ENCODE peak calls at places on chromosome 5, in five cellular contexts. One of them, this sample, is unnamed. For H3K9me3, the result is how much of the 10 kb centered on the place peaks cover.

GRCh38 chr5:89123607-89124006 is 240.6 kb upstream of the MEF2C start:
- DNase-seq in IMR-90: no peak
- DNase-seq in neuronal stem cell: no peak
- DNase-seq in mesenchymal stem cell: no peak
- DNase-seq in H1: no peak
- DNase-seq in this sample: no peak

GRCh38 chr5:95631265-95631957 is 11.5 kb downstream of the GPR150 start:
- DNase-seq in IMR-90: peak
- DNase-seq in neuronal stem cell: no peak
- DNase-seq in mesenchymal stem cell: peak
- DNase-seq in H1: no peak
- DNase-seq in this sample: no peak

GRCh38 chr5:171310334-171310815 is 1.3 kb downstream of the TLX3 start:
- DNase-seq in IMR-90: no peak
- DNase-seq in neuronal stem cell: no peak
- DNase-seq in mesenchymal stem cell: no peak
- DNase-seq in H1: no peak
- DNase-seq in this sample: no peak

GRCh38 chr5:154410786-154411185 is 35.0 kb upstream of the SAP30L start:
- DNase-seq in IMR-90: no peak
- DNase-seq in neuronal stem cell: no peak
- DNase-seq in mesenchymal stem cell: no peak
- DNase-seq in H1: no peak
- DNase-seq in this sample: no peak

GRCh38 chr5:34053133-34053532 is 10.1 kb upstream of the C1QTNF3 start:
- DNase-seq in IMR-90: peak
- DNase-seq in neuronal stem cell: no peak
- DNase-seq in mesenchymal stem cell: peak
- DNase-seq in H1: no peak
- DNase-seq in this sample: no peak

GRCh38 chr5:91417219-91417618 is 34.1 kb upstream of the ARRDC3 start:
- DNase-seq in IMR-90: peak
- DNase-seq in neuronal stem cell: no peak
- DNase-seq in mesenchymal stem cell: peak
- DNase-seq in H1: no peak
- DNase-seq in this sample: no peak

GRCh38 chr5:57408714-57409113 is 73.9 kb downstream of the ACTBL2 start:
- DNase-seq in IMR-90: peak
- DNase-seq in neuronal stem cell: no peak
- DNase-seq in mesenchymal stem cell: peak
- DNase-seq in H1: no peak
- DNase-seq in this sample: no peak

GRCh38 chr5:74632947-74633356 is 7.6 kb downstream of the ENC1 start:
- DNase-seq in IMR-90: peak
- DNase-seq in neuronal stem cell: no peak
- DNase-seq in mesenchymal stem cell: peak
- DNase-seq in H1: no peak
- DNase-seq in this sample: peak

GRCh38 chr5:58019614-58020013 is 440.3 kb downstream of the PLK2 start:
- DNase-seq in IMR-90: no peak
- DNase-seq in neuronal stem cell: no peak
- DNase-seq in mesenchymal stem cell: peak
- DNase-seq in H1: no peak
- DNase-seq in this sample: no peak

GRCh38 chr5:160245506-160246100 is 16.3 kb downstream of the FABP6 start:
- DNase-seq in IMR-90: no peak
- DNase-seq in neuronal stem cell: no peak
- DNase-seq in mesenchymal stem cell: no peak
- DNase-seq in H1: no peak
- DNase-seq in this sample: no peak

DNA sequence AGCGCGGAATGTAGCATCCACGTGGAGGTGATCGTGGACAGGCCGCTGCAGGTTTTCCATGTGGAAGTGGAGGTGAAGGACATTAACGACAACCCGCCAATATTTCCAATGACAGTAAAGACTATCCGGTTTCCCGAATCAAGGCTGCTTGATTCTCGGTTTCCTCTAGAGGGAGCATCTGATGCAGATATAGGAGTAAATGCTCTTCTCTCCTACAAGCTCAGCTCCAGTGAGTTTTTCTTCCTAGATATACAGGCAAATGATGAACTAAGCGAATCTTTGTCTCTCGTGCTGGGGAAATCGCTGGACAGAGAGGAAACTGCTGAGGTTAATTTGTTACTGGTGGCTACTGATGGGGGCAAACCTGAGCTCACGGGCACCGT is 598 bp downstream of the PCDHA2 start:
- DNase-seq in IMR-90: no peak
- DNase-seq in neuronal stem cell: no peak
- DNase-seq in mesenchymal stem cell: peak
- DNase-seq in H1: no peak
- DNase-seq in this sample: no peak
- H3K9me3 ChIP-seq in IMR-90: under half
- H3K9me3 ChIP-seq in neuronal stem cell: under half
- H3K9me3 ChIP-seq in mesenchymal stem cell: half or more
- H3K9me3 ChIP-seq in H1: under half
- H3K9me3 ChIP-seq in this sample: under half

GRCh38 chr5:122368845-122369244 is 56.8 kb downstream of the SNCAIP start:
- DNase-seq in IMR-90: peak
- DNase-seq in neuronal stem cell: no peak
- DNase-seq in mesenchymal stem cell: no peak
- DNase-seq in H1: no peak
- DNase-seq in this sample: no peak
- H3K18ac ChIP-seq in IMR-90: no peak
- H3K18ac ChIP-seq in neuronal stem cell: no peak
- H3K18ac ChIP-seq in mesenchymal stem cell: no peak
- H3K18ac ChIP-seq in H1: no peak
- H3K18ac ChIP-seq in this sample: no peak

DNA sequence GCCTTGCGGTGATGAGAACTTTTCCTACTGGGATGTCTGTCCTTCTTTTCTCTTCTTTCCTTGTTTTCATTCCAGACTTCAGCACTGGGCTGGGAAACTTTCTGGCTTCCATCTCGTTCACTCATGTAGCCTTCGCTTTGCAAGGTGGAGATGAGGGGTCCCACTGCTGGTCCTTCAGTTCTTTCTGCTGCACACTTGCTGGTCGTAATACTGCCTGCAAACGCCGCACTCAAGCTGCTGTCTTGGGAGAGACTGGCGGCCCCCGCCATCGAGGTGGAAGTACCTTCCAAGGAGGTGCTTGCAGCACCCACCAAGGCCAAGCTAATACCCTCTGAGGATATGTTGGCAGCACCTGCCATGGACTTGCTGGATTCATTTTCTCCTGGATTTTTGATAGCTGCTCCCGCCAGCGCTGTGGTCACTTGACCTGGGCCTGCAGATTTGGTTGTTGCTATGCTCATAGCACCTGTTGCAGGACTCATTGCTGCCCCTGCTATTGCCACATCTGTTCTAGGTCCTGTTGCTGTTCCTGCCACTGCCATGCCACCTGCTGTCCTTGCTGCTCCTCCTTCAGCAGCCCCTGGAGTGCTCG is 3.0 kb downstream of the GARIN3 start:
- DNase-seq in IMR-90: no peak
- DNase-seq in neuronal stem cell: no peak
- DNase-seq in mesenchymal stem cell: no peak
- DNase-seq in H1: no peak
- DNase-seq in this sample: no peak
- H3K14ac ChIP-seq in IMR-90: no peak
- H3K14ac ChIP-seq in neuronal stem cell: no peak
- H3K14ac ChIP-seq in mesenchymal stem cell: no peak
- H3K14ac ChIP-seq in H1: no peak
- H3K14ac ChIP-seq in this sample: no peak

DNA sequence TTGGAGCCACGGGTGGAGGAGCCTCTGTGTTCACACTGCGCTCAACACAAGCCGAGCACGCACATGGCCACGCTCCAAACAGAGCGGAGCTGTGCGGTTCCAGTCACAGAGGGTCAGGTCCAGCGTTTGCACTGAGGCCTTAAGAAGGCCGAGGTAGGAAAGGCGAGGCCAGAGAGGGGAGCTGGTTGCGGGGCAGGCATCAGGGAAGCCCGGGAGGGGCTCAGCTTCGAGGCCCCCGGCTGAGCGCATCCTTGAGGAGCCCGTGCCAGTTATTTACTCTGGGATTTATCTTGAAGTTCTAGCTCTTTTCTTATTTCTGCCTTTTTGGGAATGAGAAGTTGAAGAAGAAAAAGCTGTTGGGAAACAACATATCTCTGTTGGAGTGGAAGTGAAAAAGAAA is 140.8 kb downstream of the IRX1 start:
- DNase-seq in IMR-90: no peak
- DNase-seq in neuronal stem cell: no peak
- DNase-seq in mesenchymal stem cell: no peak
- DNase-seq in H1: no peak
- DNase-seq in this sample: no peak
- H3K9me3 ChIP-seq in IMR-90: under half
- H3K9me3 ChIP-seq in neuronal stem cell: under half
- H3K9me3 ChIP-seq in mesenchymal stem cell: under half
- H3K9me3 ChIP-seq in H1: under half
- H3K9me3 ChIP-seq in this sample: under half

GRCh38 chr5:76403713-76403962 is 553 bp downstream of the IQGAP2 start:
- DNase-seq in IMR-90: no peak
- DNase-seq in neuronal stem cell: peak
- DNase-seq in mesenchymal stem cell: no peak
- DNase-seq in H1: no peak
- DNase-seq in this sample: no peak

GRCh38 chr5:76403963-76404693 is 1.0 kb downstream of the IQGAP2 start:
- DNase-seq in IMR-90: no peak
- DNase-seq in neuronal stem cell: peak
- DNase-seq in mesenchymal stem cell: no peak
- DNase-seq in H1: peak
- DNase-seq in this sample: no peak

GRCh38 chr5:76402251-76402879 is 720 bp upstream of the IQGAP2 start:
- DNase-seq in IMR-90: no peak
- DNase-seq in neuronal stem cell: peak
- DNase-seq in mesenchymal stem cell: no peak
- DNase-seq in H1: no peak
- DNase-seq in this sample: peak

GRCh38 chr5:76401801-76402250 is 1.3 kb upstream of the IQGAP2 start:
- DNase-seq in IMR-90: no peak
- DNase-seq in neuronal stem cell: no peak
- DNase-seq in mesenchymal stem cell: no peak
- DNase-seq in H1: no peak
- DNase-seq in this sample: no peak

GRCh38 chr5:76402880-76403712 is at the start of gene IQGAP2:
- DNase-seq in IMR-90: peak
- DNase-seq in neuronal stem cell: peak
- DNase-seq in mesenchymal stem cell: peak
- DNase-seq in H1: no peak
- DNase-seq in this sample: peak
- H3K18ac ChIP-seq in IMR-90: no peak
- H3K18ac ChIP-seq in neuronal stem cell: peak
- H3K18ac ChIP-seq in mesenchymal stem cell: peak
- H3K18ac ChIP-seq in H1: peak
- H3K18ac ChIP-seq in this sample: no peak

DNA sequence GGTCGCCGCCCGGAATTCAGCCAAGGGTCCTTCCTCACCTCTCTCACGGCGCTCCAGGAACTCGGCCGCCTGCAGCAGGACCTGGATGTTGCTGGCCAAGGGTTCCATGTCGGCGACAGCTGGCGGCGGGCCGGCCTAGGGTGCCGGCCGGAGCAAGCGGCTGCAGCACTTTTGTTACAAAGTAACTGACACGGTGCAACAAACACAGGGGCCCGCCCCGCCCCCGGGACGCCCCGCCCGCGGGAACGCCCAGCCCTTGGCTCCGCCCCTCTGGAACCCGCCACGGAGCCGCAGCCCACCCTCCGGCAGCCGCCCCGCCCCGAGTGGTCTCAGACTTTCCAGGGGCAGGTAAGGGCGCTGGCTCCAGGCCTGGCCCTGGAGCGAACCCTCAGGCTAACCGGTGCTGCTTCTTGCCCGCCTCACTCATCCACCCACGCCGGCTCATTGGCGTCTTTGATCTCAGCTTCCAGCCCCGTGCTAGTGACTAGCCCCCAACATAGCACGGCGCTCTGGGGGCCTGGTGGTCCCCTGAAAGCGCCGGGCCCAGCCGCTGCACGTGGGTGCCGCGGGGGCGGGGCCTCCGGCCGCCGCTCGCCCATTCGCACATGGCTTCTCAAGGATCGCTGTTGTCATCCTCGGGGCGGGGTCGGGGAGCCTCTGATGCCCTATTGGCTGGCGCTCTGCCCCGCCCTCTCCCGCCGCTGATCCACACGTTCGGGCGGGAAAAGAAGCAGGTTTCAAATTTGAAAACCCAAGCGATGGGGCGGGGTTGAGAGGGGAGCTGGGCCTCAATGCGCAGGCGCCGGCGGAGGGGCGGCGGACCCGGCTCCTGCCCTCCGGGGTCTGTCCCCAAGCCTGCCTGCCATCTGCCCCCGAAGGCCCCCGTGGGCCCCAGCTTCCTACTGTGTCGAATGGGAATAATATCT is at the start of gene MXD3:
- DNase-seq in IMR-90: peak
- DNase-seq in neuronal stem cell: peak
- DNase-seq in mesenchymal stem cell: peak
- DNase-seq in H1: peak
- DNase-seq in this sample: peak
- H3K14ac ChIP-seq in IMR-90: peak
- H3K14ac ChIP-seq in neuronal stem cell: no peak
- H3K14ac ChIP-seq in mesenchymal stem cell: no peak
- H3K14ac ChIP-seq in H1: no peak
- H3K14ac ChIP-seq in this sample: peak

GRCh38 chr5:80208337-80208736 is 47.5 kb downstream of the SERINC5 start:
- DNase-seq in IMR-90: no peak
- DNase-seq in neuronal stem cell: no peak
- DNase-seq in mesenchymal stem cell: no peak
- DNase-seq in H1: no peak
- DNase-seq in this sample: no peak

GRCh38 chr5:80212171-80212667 is 43.6 kb downstream of the SERINC5 start:
- DNase-seq in IMR-90: no peak
- DNase-seq in neuronal stem cell: no peak
- DNase-seq in mesenchymal stem cell: no peak
- DNase-seq in H1: no peak
- DNase-seq in this sample: no peak

GRCh38 chr5:80207832-80208231 is 48.0 kb downstream of the SERINC5 start:
- DNase-seq in IMR-90: no peak
- DNase-seq in neuronal stem cell: no peak
- DNase-seq in mesenchymal stem cell: no peak
- DNase-seq in H1: no peak
- DNase-seq in this sample: no peak

GRCh38 chr5:80211292-80211691 is 44.6 kb downstream of the SERINC5 start:
- DNase-seq in IMR-90: no peak
- DNase-seq in neuronal stem cell: no peak
- DNase-seq in mesenchymal stem cell: no peak
- DNase-seq in H1: no peak
- DNase-seq in this sample: no peak

DNA sequence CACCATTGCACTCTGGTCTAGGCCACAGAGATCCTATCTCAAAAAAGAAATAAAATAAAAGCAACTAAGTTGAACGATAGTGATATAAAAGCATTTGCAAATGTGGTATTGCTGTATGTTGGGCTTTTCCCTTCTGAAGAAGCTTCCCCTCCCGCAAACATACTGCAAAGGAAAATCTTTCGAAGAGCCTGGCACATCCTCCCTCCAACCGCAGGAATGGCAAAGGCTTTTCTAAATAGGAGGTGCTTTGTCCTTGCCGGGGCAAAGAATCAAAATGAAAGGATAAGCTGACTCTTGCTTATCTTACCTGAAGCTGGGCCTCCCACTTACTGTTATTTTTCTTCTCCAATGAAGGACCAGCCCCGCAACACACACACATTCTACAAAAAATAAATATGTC is 45.8 kb downstream of the SERINC5 start:
- DNase-seq in IMR-90: no peak
- DNase-seq in neuronal stem cell: no peak
- DNase-seq in mesenchymal stem cell: no peak
- DNase-seq in H1: no peak
- DNase-seq in this sample: no peak
- H3K9me3 ChIP-seq in IMR-90: under half
- H3K9me3 ChIP-seq in neuronal stem cell: under half
- H3K9me3 ChIP-seq in mesenchymal stem cell: under half
- H3K9me3 ChIP-seq in H1: under half
- H3K9me3 ChIP-seq in this sample: under half